ENCODE peak calls at places on chromosomes 16 and 17, in six cellular contexts. Y is progenitor cell of endocrine pancreas, U is NCI-H187 treated with DMSO at 0.1 percent for 48 hours, W is dermis blood vessel endothelial cell, M is GM23248, V is ELR. E is an unnamed sample.

GRCh38 chr16:81784042-81784785 is 5.1 kb downstream of the PLCG2 start:
- DNase-seq in Y (no peak), U (no peak), W (no peak), M (no peak), V (no peak), E (no peak)

GRCh38 chr17:49987681-49988441 is 7.2 kb downstream of the DLX3 start:
- DNase-seq in Y (no peak), U (peak), W (no peak), M (peak), V (peak), E (peak)

GRCh38 chr17:65967372-65967771 is 224.6 kb downstream of the CEP112 start:
- DNase-seq in Y (no peak), U (no peak), W (no peak), M (no peak), V (no peak), E (no peak)

GRCh38 chr17:65868881-65869280 is 307.4 kb upstream of the AXIN2 start:
- DNase-seq in Y (no peak), U (no peak), W (no peak), M (no peak), V (no peak), E (no peak)

GRCh38 chr17:81162491-81162890 is 2.8 kb upstream of the PVALEF start:
- DNase-seq in Y (no peak), U (no peak), W (no peak), M (no peak), V (no peak), E (no peak)

GRCh38 chr17:65219124-65219523 is 82.0 kb downstream of the RGS9 start:
- DNase-seq in Y (no peak), U (no peak), W (peak), M (peak), V (no peak), E (no peak)

GRCh38 chr16:49492896-49493620 is 119.5 kb downstream of the C16orf78 start:
- DNase-seq in Y (no peak), U (no peak), W (no peak), M (no peak), V (no peak), E (peak)

GRCh38 chr17:35345926-35346771 is 27.3 kb downstream of the SLFN11 start:
- DNase-seq in Y (no peak), U (no peak), W (peak), M (peak), V (peak), E (peak)

GRCh38 chr17:50863221-50863843 is 2.8 kb downstream of the TOB1 start:
- DNase-seq in Y (no peak), U (no peak), W (peak), M (peak), V (peak), E (no peak)

GRCh38 chr16:84838383-84838948 is 18.7 kb downstream of the CRISPLD2 start:
- DNase-seq in Y (no peak), U (no peak), W (no peak), M (no peak), V (peak), E (no peak)

GRCh38 chr17:17836818-17837379 is at the start of gene SREBF1:
- DNase-seq in Y (peak), U (no peak), W (peak), M (peak), V (peak), E (peak)

GRCh38 chr16:65005696-65006095 is 116.2 kb downstream of the CDH11 start:
- DNase-seq in Y (no peak), U (no peak), W (no peak), M (no peak), V (no peak), E (no peak)

GRCh38 chr17:21127508-21128077 is 829 bp downstream of the DHRS7B start:
- DNase-seq in Y (no peak), U (no peak), W (peak), M (peak), V (peak), E (no peak)

GRCh38 chr17:49468827-49469385 is 26.2 kb upstream of the NGFR start:
- DNase-seq in Y (no peak), U (no peak), W (no peak), M (peak), V (no peak), E (no peak)

GRCh38 chr16:11632455-11632921 is 35.8 kb upstream of the SNN start:
- DNase-seq in Y (no peak), U (no peak), W (peak), M (peak), V (peak), E (no peak)

GRCh38 chr17:43759836-43760235 is 1.2 kb upstream of the SOST start:
- DNase-seq in Y (no peak), U (no peak), W (no peak), M (no peak), V (no peak), E (peak)

GRCh38 chr16:24906901-24907300 is 61.1 kb downstream of the SLC5A11 start:
- DNase-seq in Y (no peak), U (no peak), W (no peak), M (no peak), V (no peak), E (no peak)

GRCh38 chr17:17487998-17488397 is 8.2 kb downstream of the RASD1 start:
- DNase-seq in Y (no peak), U (no peak), W (no peak), M (no peak), V (no peak), E (no peak)

GRCh38 chr17:44204453-44204882 is 4.8 kb upstream of the ATXN7L3 start:
- DNase-seq in Y (no peak), U (no peak), W (peak), M (peak), V (peak), E (no peak)

GRCh38 chr17:30336369-30337171 is 2.7 kb upstream of the TMIGD1 start:
- DNase-seq in Y (no peak), U (peak), W (peak), M (peak), V (peak), E (no peak)

GRCh38 chr16:21156767-21157467 is 1.6 kb upstream of the LDAF1 start:
- DNase-seq in Y (peak), U (no peak), W (peak), M (peak), V (peak), E (no peak)

GRCh38 chr16:10405386-10405939 is 19.6 kb downstream of the ATF7IP2 start:
- DNase-seq in Y (no peak), U (no peak), W (peak), M (no peak), V (no peak), E (no peak)